ENCODE peak calls at places on chromosomes 1 and 21, in six cellular contexts. K, Y, O, C, I and H are unnamed samples.

GRCh38 chr1:10642403-10643080 is 153.9 kb downstream of the CASZ1 start:
- DNase-seq in C (no peak), O (no peak), Y (no peak), K (no peak), I (no peak), H (no peak)

GRCh38 chr1:67469431-67469830 is 39.2 kb upstream of the SERBP1 start:
- DNase-seq in C (no peak), Y (no peak), K (no peak), O (no peak), I (no peak), H (no peak)

GRCh38 chr1:69533343-69533742 is 34.4 kb upstream of the LRRC7 start:
- DNase-seq in O (no peak), I (no peak), K (peak; percentile 71), C (no peak), Y (no peak), H (no peak)

GRCh38 chr1:98386675-98387440 is 274.7 kb upstream of the SNX7 start:
- DNase-seq in C (no peak), O (no peak), I (no peak), Y (no peak), K (no peak), H (peak; percentile 49)

GRCh38 chr1:31444725-31445448 is 31.9 kb downstream of the SERINC2 start:
- DNase-seq in C (no peak), O (no peak), I (no peak), Y (no peak), K (peak; percentile 55), H (peak; percentile 96)

GRCh38 chr1:55869050-55869449 is 653.9 kb upstream of the USP24 start:
- DNase-seq in C (no peak), O (no peak), K (no peak), Y (peak; percentile 11), I (peak; percentile 30), H (no peak)

GRCh38 chr1:40531381-40532061 is at the start of gene ZNF684:
- DNase-seq in Y (peak; percentile 70), I (peak; percentile 90), C (peak; percentile 92), K (peak; percentile 97), O (peak; percentile 95), H (peak; percentile 95)

GRCh38 chr1:182149411-182149965 is 88.0 kb upstream of the ZNF648 start:
- DNase-seq in Y (peak; percentile 48), O (peak; percentile 73), C (peak; percentile 37), K (peak; percentile 95), I (peak; percentile 35), H (no peak)

GRCh38 chr1:170619167-170620030 is 44.5 kb upstream of the PRRX1 start:
- DNase-seq in I (no peak), Y (peak; percentile 11), C (no peak), K (peak; percentile 74), O (peak; percentile 37), H (no peak)

GRCh38 chr1:26353976-26354820 is at the start of gene CRYBG2:
- DNase-seq in O (no peak), K (peak; percentile 79), I (no peak), Y (no peak), C (no peak), H (peak; percentile 84)

GRCh38 chr1:206686486-206687249 is 2.0 kb downstream of the MAPKAPK2 start:
- DNase-seq in I (no peak), O (no peak), Y (no peak), C (peak; percentile 69), K (no peak), H (no peak)

GRCh38 chr21:44267655-44268142 is 6.0 kb upstream of the DNMT3L start:
- DNase-seq in O (no peak), K (no peak), Y (peak; percentile 15), I (no peak), C (no peak), H (no peak)

GRCh38 chr1:184890539-184890973 is 83.8 kb downstream of the NIBAN1 start:
- DNase-seq in Y (no peak), O (peak; percentile 28), C (no peak), I (peak; percentile 49), K (no peak), H (no peak)

GRCh38 chr1:180168786-180169640 is 14.3 kb downstream of the QSOX1 start:
- DNase-seq in C (peak; percentile 70), I (no peak), K (peak; percentile 52), Y (no peak), O (peak; percentile 22), H (peak; percentile 89)

GRCh38 chr1:156086256-156086662 is 4.0 kb upstream of the MEX3A start:
- DNase-seq in C (no peak), O (peak; percentile 50), Y (no peak), K (no peak), I (peak; percentile 46), H (no peak)

GRCh38 chr1:114581335-114582287 is at the start of gene BCAS2:
- DNase-seq in O (peak; percentile 99), C (peak; percentile 88), Y (peak; percentile 99), K (peak; percentile 95), I (peak; percentile 97), H (peak; percentile 97)

GRCh38 chr1:154539486-154540483 is 18.7 kb downstream of the UBE2Q1 start:
- DNase-seq in K (no peak), Y (no peak), O (no peak), I (no peak), C (no peak), H (no peak)

GRCh38 chr1:154536570-154536969 is 21.9 kb downstream of the UBE2Q1 start:
- DNase-seq in I (no peak), O (no peak), C (no peak), Y (no peak), K (no peak), H (no peak)

GRCh38 chr1:154529308-154529707 is 27.1 kb upstream of the SHE start:
- DNase-seq in C (no peak), Y (no peak), K (no peak), O (no peak), I (no peak), H (no peak)

DNA sequence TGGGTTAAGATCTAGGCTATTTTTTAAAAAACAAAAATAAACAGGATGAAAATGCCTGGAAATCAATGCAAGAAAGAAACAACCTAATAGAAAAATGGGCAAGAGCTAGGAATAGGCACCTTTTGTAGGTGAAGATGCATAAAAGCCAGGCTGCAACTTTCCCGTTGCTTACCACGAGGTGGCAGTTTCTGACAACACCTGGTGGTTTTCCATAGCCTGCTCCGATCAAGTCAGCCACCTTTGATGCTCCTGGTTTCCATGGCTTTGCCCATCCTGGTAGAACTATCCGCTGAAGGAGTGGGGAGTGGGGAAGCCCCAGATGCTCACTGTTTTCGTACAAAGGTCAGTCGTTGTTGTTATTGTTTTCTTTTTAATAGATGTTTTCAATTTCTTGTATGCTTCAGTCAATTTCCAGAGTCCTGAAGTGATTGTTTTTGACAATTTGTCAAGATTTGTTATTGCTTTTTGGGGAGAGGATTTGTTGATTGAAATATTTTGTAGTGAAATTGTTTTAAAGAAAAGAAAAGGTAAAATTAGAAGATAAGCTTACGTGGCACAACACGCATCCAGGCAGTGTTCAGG is 24.1 kb downstream of the UBE2Q1 start:
- DNase-seq in Y (no peak), C (peak; percentile 38), I (no peak), O (peak; percentile 22), K (peak; percentile 62), H (peak; percentile 39)
- TF ChIP-seq CTCF in Y (no peak), C (peak; percentile 10), I (peak; percentile 27), O (peak; percentile 33), K (peak; percentile 77), H (peak; percentile 32)

GRCh38 chr1:13517193-13517812 is 3.5 kb upstream of the LRRC38 start:
- DNase-seq in O (no peak), C (no peak), I (no peak), K (peak; percentile 4), Y (no peak), H (peak; percentile 20)
- TF ChIP-seq CTCF in O (no peak), C (peak; percentile 33), I (peak; percentile 21), K (peak; percentile 47), Y (no peak), H (no peak)

GRCh38 chr1:219847215-219847855 is 81.0 kb downstream of the SLC30A10 start:
- DNase-seq in O (no peak), K (peak; percentile 23), C (no peak), I (no peak), Y (no peak), H (peak; percentile 77)
- TF ChIP-seq CTCF in O (no peak), K (no peak), C (no peak), I (no peak), Y (no peak), H (no peak)

DNA sequence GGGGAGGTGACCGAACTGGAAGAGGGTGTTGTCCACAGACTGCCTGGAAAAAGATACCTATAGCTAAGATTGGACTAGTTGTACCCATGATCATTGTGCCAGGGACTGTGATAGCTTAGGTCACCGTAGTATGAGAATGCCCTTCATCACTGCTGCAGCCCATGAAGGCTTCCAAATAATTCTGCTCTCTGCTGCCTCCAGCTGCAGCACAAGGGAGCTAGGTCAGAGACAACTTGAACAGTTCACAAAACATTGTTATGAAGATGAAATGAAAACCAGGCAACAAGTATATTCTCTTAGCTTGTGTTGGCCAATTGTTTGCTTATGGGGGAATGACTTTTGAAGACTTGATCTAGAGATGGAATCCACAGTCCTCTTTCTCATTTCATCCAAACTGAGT is 246.7 kb downstream of the MRPL39 start:
- DNase-seq in Y (no peak), C (no peak), O (no peak), I (no peak), K (no peak), H (no peak)
- TF ChIP-seq CTCF in Y (no peak), C (no peak), O (peak; percentile 27), I (no peak), K (no peak), H (no peak)

GRCh38 chr1:218164111-218164929 is 120.8 kb upstream of the RRP15 start:
- DNase-seq in I (peak; percentile 40), O (peak; percentile 12), K (peak; percentile 29), C (peak; percentile 13), Y (no peak), H (peak; percentile 42)

GRCh38 chr1:218165687-218166088 is 119.4 kb upstream of the RRP15 start:
- DNase-seq in Y (no peak), K (no peak), C (no peak), I (no peak), O (no peak), H (no peak)

GRCh38 chr1:218163371-218163770 is 121.7 kb upstream of the RRP15 start:
- DNase-seq in Y (no peak), O (no peak), I (no peak), C (no peak), K (no peak), H (no peak)

GRCh38 chr1:218164930-218165686 is 120.0 kb upstream of the RRP15 start:
- DNase-seq in C (peak; percentile 22), Y (no peak), O (no peak), K (no peak), I (peak; percentile 37), H (peak; percentile 17)
- TF ChIP-seq CTCF in C (no peak), Y (no peak), O (no peak), K (no peak), I (no peak), H (no peak)